ENCODE peak calls at places on chromosomes 6 and 20, in five cellular contexts. K is pancreas; Y is CD4-positive, alpha-beta T cell; L is aorta; J is fibroblast of lung. H is an unnamed sample. For H3K9me3, the result is how much of the 10 kb centered on the place peaks cover.

GRCh38 chr20:38134427-38135281 is 30.4 kb downstream of the TGM2 start:
- DNase-seq in Y (no peak), K (no peak), J (peak), L (peak), H (no peak)

GRCh38 chr6:133740784-133741183 is 148.1 kb upstream of the TCF21 start:
- DNase-seq in Y (no peak), L (no peak), K (no peak), J (no peak), H (no peak)

GRCh38 chr6:125117818-125118217 is 35.8 kb upstream of the TPD52L1 start:
- DNase-seq in J (peak), Y (no peak), L (no peak), K (no peak), H (no peak)

GRCh38 chr6:16450821-16451220 is 212.4 kb downstream of the GMPR start:
- DNase-seq in J (peak), Y (no peak), L (no peak), K (no peak), H (no peak)

GRCh38 chr6:4319992-4320683 is 184.8 kb upstream of the ECI2 start:
- DNase-seq in Y (no peak), L (no peak), J (peak), K (no peak), H (no peak)

GRCh38 chr6:120899932-120900331 is 434.3 kb downstream of the TBC1D32 start:
- DNase-seq in L (no peak), J (no peak), Y (no peak), K (no peak), H (no peak)

GRCh38 chr6:127319686-127320085 is 23.7 kb downstream of the ECHDC1 start:
- DNase-seq in J (peak), K (no peak), L (no peak), Y (no peak), H (no peak)

GRCh38 chr6:144809120-144809519 is 524.0 kb downstream of the UTRN start:
- DNase-seq in L (no peak), Y (no peak), K (no peak), J (peak), H (no peak)

GRCh38 chr20:64113796-64114355 is 6.5 kb upstream of the NPBWR2 start:
- DNase-seq in Y (no peak), L (peak), J (no peak), K (no peak), H (no peak)

GRCh38 chr6:124881898-124882579 is 80.2 kb upstream of the RNF217 start:
- DNase-seq in K (no peak), Y (no peak), L (no peak), J (peak), H (no peak)

GRCh38 chr6:100593522-100593921 is 128.8 kb upstream of the SIM1 start:
- DNase-seq in K (no peak), L (no peak), Y (no peak), J (no peak), H (no peak)

GRCh38 chr6:101399627-101399955 is 6.1 kb downstream of the GRIK2 start:
- DNase-seq in Y (no peak), K (no peak), L (no peak), J (no peak), H (no peak)

GRCh38 chr20:2750343-2751251 is 49.8 kb downstream of the CPXM1 start:
- DNase-seq in Y (no peak), L (peak), J (peak), K (peak), H (no peak)

GRCh38 chr6:169085466-169085865 is 168.2 kb downstream of the THBS2 start:
- DNase-seq in Y (no peak), L (no peak), K (no peak), J (no peak), H (no peak)

GRCh38 chr6:169088761-169089160 is 164.9 kb downstream of the THBS2 start:
- DNase-seq in L (no peak), K (no peak), J (no peak), Y (no peak), H (no peak)

GRCh38 chr6:169084067-169084466 is 169.6 kb downstream of the THBS2 start:
- DNase-seq in K (no peak), J (no peak), L (no peak), Y (no peak), H (no peak)

GRCh38 chr6:169086020-169086419 is 167.6 kb downstream of the THBS2 start:
- DNase-seq in L (no peak), Y (no peak), K (no peak), J (peak), H (no peak)

DNA sequence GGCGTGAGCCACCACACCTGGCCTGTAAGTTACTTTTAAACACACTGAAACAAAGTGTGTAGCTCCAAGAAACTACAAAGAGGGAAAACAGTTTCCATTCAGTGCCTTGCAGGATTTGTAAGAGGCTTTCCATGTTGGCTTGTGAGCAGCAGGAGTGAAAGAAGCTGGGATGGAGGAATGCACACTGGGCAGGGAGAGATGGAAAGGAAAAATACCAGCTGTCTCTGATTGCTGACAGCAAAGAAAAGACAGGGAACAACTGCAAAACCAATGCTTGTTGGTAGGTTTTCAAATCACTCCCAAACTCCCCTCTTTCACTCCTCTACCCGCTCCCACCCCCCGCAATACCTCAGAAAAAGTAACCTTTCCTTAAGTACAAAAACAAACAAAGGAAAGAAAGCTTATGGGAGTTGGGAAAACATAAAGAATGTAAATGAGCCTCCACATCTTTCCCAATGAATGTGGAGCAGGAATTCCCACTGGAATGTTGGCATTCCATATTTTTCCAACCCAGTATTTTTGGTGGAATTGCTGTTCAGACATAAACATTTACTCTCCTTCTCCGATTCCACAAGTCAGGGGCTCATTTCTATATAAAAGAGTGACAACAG is 166.1 kb downstream of the THBS2 start:
- DNase-seq in L (no peak), J (peak), Y (no peak), K (no peak), H (no peak)
- H3K9me3 ChIP-seq in L (under half), J (under half), Y (under half), K (under half), H (under half)

GRCh38 chr6:169988769-169989550 is 237.5 kb downstream of the ERMARD start:
- DNase-seq in K (no peak), Y (no peak), J (no peak), L (peak), H (no peak)

GRCh38 chr6:169991031-169991390 is 239.6 kb downstream of the ERMARD start:
- DNase-seq in Y (no peak), L (no peak), J (no peak), K (no peak), H (no peak)

GRCh38 chr6:169991913-169992312 is 240.5 kb downstream of the ERMARD start:
- DNase-seq in L (no peak), K (no peak), J (no peak), Y (no peak), H (no peak)

GRCh38 chr6:169990095-169991030 is 238.9 kb downstream of the ERMARD start:
- DNase-seq in J (no peak), Y (peak), L (peak), K (peak), H (no peak)

GRCh38 chr6:169989594-169989993 is 238.2 kb downstream of the ERMARD start:
- DNase-seq in J (no peak), K (no peak), L (no peak), Y (no peak), H (no peak)
- H3K9me3 ChIP-seq in J (under half), K (under half), L (under half), Y (under half), H (under half)

GRCh38 chr20:46501961-46502360 is 11.4 kb downstream of the ZNF334 start:
- DNase-seq in Y (no peak), K (no peak), J (no peak), L (no peak), H (no peak)
- H3K9me3 ChIP-seq in Y (under half), K (under half), J (under half), L (under half), H (under half)

GRCh38 chr20:17948442-17948841 is 20.2 kb downstream of the SNX5 start:
- DNase-seq in J (no peak), K (no peak), L (no peak), Y (no peak), H (no peak)
- H3K9me3 ChIP-seq in J (under half), K (under half), L (under half), Y (under half), H (under half)

GRCh38 chr20:29448806-29449470 is 1808.5 kb upstream of the DEFB115 start:
- DNase-seq in L (peak), Y (no peak), K (no peak), J (no peak), H (no peak)

DNA sequence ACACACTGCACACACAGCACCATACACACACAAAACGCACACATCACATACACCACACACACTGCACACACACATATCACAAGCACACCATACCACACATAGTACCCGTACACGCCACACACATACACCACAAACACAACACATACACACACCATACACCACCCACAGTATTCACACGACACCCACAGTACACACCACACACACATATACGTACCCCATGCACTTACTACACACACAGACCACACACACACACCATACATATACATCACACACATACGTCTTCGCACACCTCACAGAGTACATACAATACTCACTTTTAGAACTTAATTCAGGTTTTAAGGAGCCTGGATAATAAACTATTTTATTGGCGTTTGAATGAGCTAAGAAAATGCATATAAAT is 1805.3 kb upstream of the DEFB115 start:
- DNase-seq in Y (no peak), J (peak), L (no peak), K (no peak), H (no peak)
- H3K9me3 ChIP-seq in Y (under half), J (under half), L (under half), K (under half), H (under half)

DNA sequence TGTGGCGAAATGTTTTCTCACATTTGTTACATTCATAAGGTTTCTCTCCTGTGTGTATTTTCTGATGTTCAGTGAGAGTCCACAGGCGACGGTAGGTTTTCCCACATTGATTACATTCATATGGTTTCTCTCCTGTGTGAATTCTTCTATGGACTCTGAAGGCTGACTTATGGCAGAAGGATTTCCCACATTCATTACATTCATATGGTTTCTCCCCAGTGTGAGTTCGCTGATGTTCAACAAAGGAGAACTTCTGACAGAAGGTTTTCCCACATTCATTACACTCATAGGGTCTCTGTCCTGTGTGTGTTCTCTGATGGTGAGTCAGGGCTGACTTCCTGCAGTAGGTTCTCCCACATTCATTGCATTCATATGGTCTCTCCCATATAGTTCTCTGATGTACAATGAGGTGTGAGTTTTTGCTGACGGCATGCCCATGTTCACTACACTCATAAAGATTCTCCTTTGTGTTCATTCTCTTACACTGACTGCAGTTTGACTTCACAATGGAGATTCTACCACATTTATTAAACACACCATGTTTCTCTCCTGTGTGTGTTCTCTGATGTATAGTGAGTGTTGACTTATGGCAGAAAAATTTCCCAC is 11.9 kb downstream of the ZNF334 start:
- DNase-seq in K (no peak), L (no peak), Y (no peak), J (no peak), H (no peak)
- H3K9me3 ChIP-seq in K (under half), L (under half), Y (under half), J (under half), H (under half)

DNA sequence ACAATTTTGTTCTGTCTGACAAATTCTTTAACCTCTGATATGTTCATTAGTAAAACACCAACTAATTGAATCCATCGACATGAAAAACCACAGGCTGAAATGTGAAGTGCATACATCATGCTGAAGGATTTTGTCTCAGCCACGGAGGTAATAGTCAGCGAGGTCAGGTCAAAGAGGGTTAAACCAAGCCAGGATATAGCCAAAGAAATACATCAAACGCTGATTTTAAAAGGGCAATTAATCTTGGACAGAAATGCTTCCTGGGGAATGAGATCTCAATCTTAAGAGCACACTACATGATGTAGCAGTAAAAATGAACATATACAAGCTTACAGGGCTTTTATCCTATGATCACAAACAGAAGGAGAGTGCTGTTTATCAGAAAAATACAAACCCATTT is 106.7 kb downstream of the PRDM1 start:
- DNase-seq in J (peak), K (no peak), Y (no peak), L (no peak), H (no peak)
- H3K9me3 ChIP-seq in J (under half), K (under half), Y (under half), L (under half), H (under half)

H was measured in T-helper 17 cell.